ENCODE peak calls at places on chromosomes 13 and 19, in six cellular contexts. P, V, O, U, Q and B are unnamed samples.
A peak's percentile ranks its signal among the peaks of the same experiment; 100 is the strongest.

GRCh38 chr19:1134431-1134830 is 30.6 kb downstream of the GPX4 start:
- DNase-seq in P (no peak), V (no peak), O (no peak), U (no peak), Q (no peak), B (no peak)

GRCh38 chr13:42398542-42398941 is 126.6 kb downstream of the AKAP11 start:
- DNase-seq in P (no peak), V (peak; percentile 73), O (no peak), U (no peak), Q (no peak), B (no peak)

GRCh38 chr13:42924290-42924803 is 67.7 kb downstream of the EPSTI1 start:
- DNase-seq in P (no peak), V (no peak), O (no peak), U (no peak), Q (no peak), B (no peak)

GRCh38 chr13:31793246-31793645 is 53.9 kb downstream of the RXFP2 start:
- DNase-seq in P (no peak), V (no peak), O (no peak), U (no peak), Q (no peak), B (no peak)

GRCh38 chr13:20435616-20436368 is 89.9 kb downstream of the CRYL1 start:
- DNase-seq in P (peak; percentile 73), V (no peak), O (no peak), U (no peak), Q (no peak), B (no peak)

GRCh38 chr13:106103779-106104178 is 431.7 kb downstream of the EFNB2 start:
- DNase-seq in P (no peak), V (no peak), O (no peak), U (no peak), Q (no peak), B (peak; percentile 77)

GRCh38 chr13:80022146-80022545 is 318.8 kb downstream of the SPRY2 start:
- DNase-seq in P (no peak), V (no peak), O (no peak), U (no peak), Q (no peak), B (no peak)

GRCh38 chr13:51614350-51614786 is 30.1 kb downstream of the WDFY2 start:
- DNase-seq in P (no peak), V (no peak), O (peak; percentile 36), U (peak; percentile 76), Q (peak; percentile 33), B (peak; percentile 31)

GRCh38 chr13:30034448-30034795 is 184.0 kb upstream of the UBL3 start:
- DNase-seq in P (no peak), V (no peak), O (no peak), U (no peak), Q (no peak), B (no peak)

GRCh38 chr19:5880604-5881078 is 10.3 kb upstream of the FUT5 start:
- DNase-seq in P (peak; percentile 43), V (peak; percentile 97), O (no peak), U (no peak), Q (peak; percentile 89), B (peak; percentile 46)

GRCh38 chr19:16447015-16447384 is 24.8 kb downstream of the EPS15L1 start:
- DNase-seq in P (no peak), V (peak; percentile 86), O (peak; percentile 39), U (peak; percentile 81), Q (peak; percentile 45), B (no peak)

GRCh38 chr19:12331211-12331941 is 2.1 kb downstream of the ZNF563 start:
- DNase-seq in P (no peak), V (no peak), O (no peak), U (peak; percentile 24), Q (no peak), B (no peak)

GRCh38 chr19:57746580-57747471 is at the start of gene ZNF776:
- DNase-seq in P (peak; percentile 98), V (peak; percentile 87), O (peak; percentile 86), U (peak; percentile 93), Q (peak; percentile 84), B (peak; percentile 97)

GRCh38 chr19:384801-385169 is 24.2 kb downstream of the C2CD4C start:
- DNase-seq in P (no peak), V (no peak), O (no peak), U (peak; percentile 29), Q (no peak), B (no peak)

GRCh38 chr19:51136333-51136732 is 5.8 kb upstream of the SIGLEC7 start:
- DNase-seq in P (no peak), V (no peak), O (no peak), U (no peak), Q (no peak), B (no peak)

GRCh38 chr13:24685314-24685713 is 5.1 kb downstream of the ATP12A start:
- DNase-seq in P (no peak), V (no peak), O (no peak), U (no peak), Q (no peak), B (no peak)

GRCh38 chr19:38850976-38851621 is 1.3 kb upstream of the HNRNPL start:
- DNase-seq in P (peak; percentile 65), V (peak; percentile 80), O (peak; percentile 64), U (no peak), Q (no peak), B (peak; percentile 29)

GRCh38 chr13:46178143-46178542 is 3.8 kb downstream of the LCP1 start:
- DNase-seq in P (no peak), V (no peak), O (no peak), U (no peak), Q (no peak), B (no peak)

GRCh38 chr13:95858286-95859075 is 181.5 kb downstream of the DNAJC3 start:
- DNase-seq in P (no peak), V (no peak), O (no peak), U (no peak), Q (no peak), B (peak; percentile 12)

GRCh38 chr13:48950507-48950886 is 25.2 kb upstream of the FNDC3A start:
- DNase-seq in P (no peak), V (no peak), O (no peak), U (no peak), Q (no peak), B (peak; percentile 46)

GRCh38 chr19:9935409-9936062 is 779 bp downstream of the OLFM2 start:
- DNase-seq in P (peak; percentile 44), V (no peak), O (no peak), U (no peak), Q (no peak), B (no peak)

GRCh38 chr13:66933994-66934393 is 296.1 kb downstream of the PCDH9 start:
- DNase-seq in P (no peak), V (no peak), O (no peak), U (no peak), Q (no peak), B (no peak)

GRCh38 chr13:29513002-29513980 is 82.2 kb downstream of the SLC7A1 start:
- DNase-seq in P (no peak), V (no peak), O (no peak), U (no peak), Q (no peak), B (no peak)

GRCh38 chr19:17718988-17719711 is at the start of gene MAP1S:
- DNase-seq in P (peak; percentile 95), V (no peak), O (peak; percentile 46), U (peak; percentile 81), Q (peak; percentile 24), B (peak; percentile 86)

GRCh38 chr19:17722655-17723240 is 3.5 kb downstream of the MAP1S start:
- DNase-seq in P (no peak), V (no peak), O (no peak), U (no peak), Q (no peak), B (no peak)

GRCh38 chr19:17720487-17720839 is 1.2 kb downstream of the MAP1S start:
- DNase-seq in P (no peak), V (no peak), O (no peak), U (no peak), Q (no peak), B (no peak)

GRCh38 chr19:17719730-17720486 is 628 bp downstream of the MAP1S start:
- DNase-seq in P (peak; percentile 43), V (no peak), O (peak; percentile 75), U (no peak), Q (peak; percentile 52), B (no peak)

GRCh38 chr19:17721821-17722220 is 2.5 kb downstream of the MAP1S start:
- DNase-seq in P (no peak), V (no peak), O (no peak), U (no peak), Q (no peak), B (no peak)
- H3K4me1 ChIP-seq in P (peaks cover 14% of the 10 kb centered on the region), V (peaks cover 49% of the 10 kb centered on the region), O (peaks cover 5% of the 10 kb centered on the region), U (peaks cover 33% of the 10 kb centered on the region), Q (peaks cover 12% of the 10 kb centered on the region), B (peaks cover 4% of the 10 kb centered on the region)

DNA sequence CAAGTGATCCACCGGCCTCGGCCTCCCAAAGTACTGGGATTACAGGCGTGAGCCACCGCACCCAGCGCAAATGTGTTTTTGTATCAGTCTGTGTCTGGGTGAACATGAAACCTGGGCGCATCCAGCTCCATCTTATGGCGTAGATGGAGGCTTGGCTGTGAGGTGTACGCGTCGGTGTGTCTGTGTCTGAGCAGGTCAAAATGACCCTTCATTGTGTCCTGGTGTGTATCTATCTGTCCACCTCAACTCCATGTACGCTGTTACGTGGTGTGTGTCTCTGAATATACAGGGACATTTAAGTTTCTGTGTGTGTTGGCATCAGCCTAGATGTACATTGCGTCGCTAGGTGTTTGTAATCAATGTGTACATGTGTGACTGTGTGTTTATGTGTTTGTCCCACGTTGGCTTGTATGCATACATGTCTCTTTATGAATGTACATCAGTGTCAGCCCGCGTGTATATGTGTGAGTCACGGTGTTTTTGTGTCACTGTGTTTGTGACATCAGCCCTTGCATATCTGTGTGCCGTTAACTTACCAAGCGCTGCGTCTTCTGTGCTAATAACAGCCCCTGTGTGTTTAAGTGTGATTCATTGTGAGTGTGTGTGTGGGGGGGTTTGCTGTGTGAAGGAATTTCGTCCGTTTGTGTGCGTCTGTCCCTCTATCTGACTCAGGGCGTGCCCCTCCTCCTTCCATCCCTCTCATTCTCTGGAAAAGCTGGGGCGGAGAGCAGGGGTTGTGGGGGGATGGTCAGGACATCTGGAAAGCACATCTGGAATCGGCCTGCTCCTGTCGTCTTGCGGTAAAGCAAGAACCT is 6.4 kb downstream of the AXL start:
- DNase-seq in P (peak; percentile 80), V (peak; percentile 89), O (peak; percentile 34), U (no peak), Q (peak; percentile 35), B (peak; percentile 90)
- H3K4me1 ChIP-seq in P (peaks cover 28% of the 10 kb centered on the region), V (peaks cover 76% of the 10 kb centered on the region), O (no peaks in the 10 kb centered on the region), U (no peaks in the 10 kb centered on the region), Q (peaks cover 2% of the 10 kb centered on the region), B (peaks cover 8% of the 10 kb centered on the region)

GRCh38 chr19:2629491-2630351 is 72.8 kb downstream of the GNG7 start:
- DNase-seq in P (no peak), V (peak; percentile 45), O (no peak), U (no peak), Q (no peak), B (no peak)

GRCh38 chr19:2627319-2627829 is 75.1 kb downstream of the GNG7 start:
- DNase-seq in P (no peak), V (peak; percentile 84), O (peak; percentile 92), U (peak; percentile 92), Q (peak; percentile 88), B (peak; percentile 37)

GRCh38 chr19:2625434-2625833 is 77.1 kb downstream of the GNG7 start:
- DNase-seq in P (no peak), V (peak; percentile 70), O (no peak), U (no peak), Q (no peak), B (no peak)

GRCh38 chr19:2628597-2628996 is 73.9 kb downstream of the GNG7 start:
- DNase-seq in P (no peak), V (no peak), O (no peak), U (no peak), Q (no peak), B (no peak)

GRCh38 chr19:2627855-2628254 is 74.6 kb downstream of the GNG7 start:
- DNase-seq in P (no peak), V (no peak), O (no peak), U (no peak), Q (no peak), B (no peak)
- H3K4me1 ChIP-seq in P (no peaks in the 10 kb centered on the region), V (peaks cover 6% of the 10 kb centered on the region), O (peaks cover 3% of the 10 kb centered on the region), U (peaks cover 81% of the 10 kb centered on the region), Q (peaks cover 5% of the 10 kb centered on the region), B (no peaks in the 10 kb centered on the region)

GRCh38 chr19:46926201-46927071 is 65.6 kb downstream of the ARHGAP35 start:
- DNase-seq in P (no peak), V (no peak), O (no peak), U (peak; percentile 40), Q (no peak), B (no peak)
- H3K4me1 ChIP-seq in P (peaks cover 33% of the 10 kb centered on the region), V (peaks cover 61% of the 10 kb centered on the region), O (peaks cover 15% of the 10 kb centered on the region), U (peaks cover 43% of the 10 kb centered on the region), Q (peaks cover 4% of the 10 kb centered on the region), B (no peaks in the 10 kb centered on the region)